ENCODE peak calls at places on chromosomes 1 and 21, in nine cellular contexts. F, I, Q, S, J, L, U, V and Y are unnamed samples.

GRCh38 chr1:111476761-111477309 is 3.1 kb downstream of the C1orf162 start:
- DNase-seq in F (no peak), I (no peak), Q (no peak), S (no peak), J (no peak), L (no peak), U (no peak), V (no peak), Y (no peak)

GRCh38 chr1:182783068-182783467 is 6.5 kb upstream of the NPL start:
- DNase-seq in F (no peak), I (no peak), Q (no peak), S (no peak), J (no peak), L (no peak), U (no peak), V (no peak), Y (no peak)

GRCh38 chr1:54371936-54372385 is 34.2 kb downstream of the SSBP3 start:
- DNase-seq in F (no peak), I (no peak), Q (no peak), S (no peak), J (no peak), L (no peak), U (no peak), V (no peak), Y (no peak)

GRCh38 chr1:29453502-29454240 is 217.3 kb downstream of the PTPRU start:
- DNase-seq in F (peak; percentile 76), I (no peak), Q (peak; percentile 58), S (peak; percentile 43), J (no peak), L (no peak), U (peak; percentile 53), V (peak; percentile 29), Y (peak; percentile 9)

GRCh38 chr1:224357626-224358124 is 996 bp downstream of the CNIH4 start:
- DNase-seq in F (peak; percentile 78), I (no peak), Q (peak; percentile 29), S (peak; percentile 45), J (no peak), L (no peak), U (peak; percentile 81), V (no peak), Y (no peak)

GRCh38 chr1:63326473-63327380 is 4.4 kb downstream of the FOXD3 start:
- DNase-seq in F (no peak), I (no peak), Q (no peak), S (no peak), J (no peak), L (no peak), U (no peak), V (no peak), Y (no peak)

GRCh38 chr1:67557731-67558448 is 127.1 kb upstream of the GADD45A start:
- DNase-seq in F (peak; percentile 43), I (no peak), Q (no peak), S (no peak), J (no peak), L (no peak), U (no peak), V (no peak), Y (no peak)

GRCh38 chr1:226644541-226645176 is 94.4 kb downstream of the ITPKB start:
- DNase-seq in F (no peak), I (peak; percentile 8), Q (no peak), S (no peak), J (no peak), L (no peak), U (no peak), V (no peak), Y (no peak)

GRCh38 chr1:3745590-3746381 is 6.5 kb upstream of the CCDC27 start:
- DNase-seq in F (no peak), I (no peak), Q (no peak), S (no peak), J (no peak), L (no peak), U (no peak), V (no peak), Y (no peak)

GRCh38 chr1:81706650-81707435 is 93.9 kb upstream of the ADGRL2 start:
- DNase-seq in F (peak; percentile 22), I (no peak), Q (no peak), S (peak; percentile 83), J (no peak), L (no peak), U (peak; percentile 85), V (no peak), Y (no peak)

GRCh38 chr1:100538935-100539835 is 1.2 kb downstream of the GPR88 start:
- DNase-seq in F (no peak), I (peak; percentile 19), Q (peak; percentile 7), S (no peak), J (no peak), L (peak; percentile 37), U (no peak), V (no peak), Y (no peak)

GRCh38 chr21:34020005-34020847 is 53.2 kb upstream of the MRPS6 start:
- DNase-seq in F (no peak), I (no peak), Q (peak; percentile 6), S (no peak), J (no peak), L (no peak), U (no peak), V (no peak), Y (no peak)

GRCh38 chr21:34023691-34024381 is 49.5 kb upstream of the MRPS6 start:
- DNase-seq in F (no peak), I (no peak), Q (no peak), S (no peak), J (no peak), L (no peak), U (no peak), V (no peak), Y (no peak)

GRCh38 chr21:34022557-34023335 is 50.6 kb upstream of the MRPS6 start:
- DNase-seq in F (no peak), I (no peak), Q (no peak), S (no peak), J (no peak), L (no peak), U (no peak), V (no peak), Y (no peak)

GRCh38 chr21:34020934-34021553 is 52.3 kb upstream of the MRPS6 start:
- DNase-seq in F (no peak), I (no peak), Q (no peak), S (no peak), J (no peak), L (no peak), U (no peak), V (no peak), Y (no peak)

DNA sequence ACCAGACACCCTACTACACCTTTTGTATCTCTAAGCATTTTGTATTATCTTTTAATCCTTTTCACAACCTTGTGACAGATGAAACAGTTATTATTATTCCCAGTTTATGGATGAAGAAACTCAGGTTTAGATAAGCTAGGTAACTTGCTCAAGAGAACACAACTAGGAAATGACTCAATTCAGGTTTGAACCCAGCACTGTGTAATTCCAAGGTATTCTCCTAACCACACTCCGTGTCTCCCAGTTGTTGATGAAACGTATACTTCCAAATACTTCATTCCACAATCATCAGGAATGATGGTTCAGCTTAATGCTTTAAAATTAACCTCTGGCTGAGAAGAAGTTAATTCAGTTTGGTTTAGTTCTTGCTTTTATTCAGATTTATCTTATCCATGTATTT is 51.7 kb upstream of the MRPS6 start:
- DNase-seq in F (no peak), I (no peak), Q (no peak), S (peak; percentile 44), J (no peak), L (no peak), U (no peak), V (no peak), Y (no peak)
- TF ChIP-seq CTCF in F (no peak), I (no peak), Q (no peak), S (no peak), J (no peak), L (no peak), U (no peak), V (no peak), Y (no peak)

DNA sequence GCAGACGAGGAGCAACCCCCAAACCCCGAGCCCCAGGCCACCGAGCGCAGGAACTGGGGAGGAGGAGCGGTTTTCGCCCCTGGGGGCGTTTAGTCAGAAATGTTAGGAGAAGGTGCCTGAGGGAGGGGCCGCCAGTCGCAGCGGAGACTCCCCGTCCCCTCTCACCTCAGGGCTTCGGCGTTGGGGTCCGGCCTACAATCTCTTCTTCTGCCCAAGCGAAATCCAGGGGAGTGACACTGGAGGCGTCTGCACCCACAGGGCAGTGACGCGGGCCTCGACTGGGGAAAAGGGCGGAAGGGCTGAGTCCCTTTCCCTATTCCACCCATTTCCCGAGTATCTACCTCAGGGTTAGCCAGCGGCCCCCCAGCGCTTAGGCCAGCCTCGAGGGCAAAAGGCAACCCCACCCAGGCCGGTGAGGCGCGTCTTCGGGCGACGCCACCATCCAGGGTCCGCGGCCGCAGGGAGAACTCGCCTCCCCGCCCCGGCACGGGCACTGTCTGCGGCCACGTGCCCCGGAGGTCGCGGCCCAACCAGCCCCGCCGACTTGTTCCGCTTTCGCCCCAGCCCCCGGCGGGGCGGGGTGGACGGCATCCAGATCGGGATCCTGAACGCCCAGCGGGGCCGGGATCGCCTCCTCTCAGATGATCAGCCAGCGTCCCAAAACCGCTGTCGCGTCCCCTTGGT is 118.7 kb upstream of the BARHL2 start:
- DNase-seq in F (no peak), I (no peak), Q (no peak), S (no peak), J (no peak), L (no peak), U (no peak), V (no peak), Y (no peak)
- H3K4me3 ChIP-seq in F (no peak overlapping the region), I (peak overlapping the region; percentile 69), Q (no peak overlapping the region), S (no peak overlapping the region), J (peak overlapping the region; percentile 26), L (peak overlapping the region; percentile 36), U (peak overlapping the region; percentile 27), V (no peak overlapping the region), Y (no peak overlapping the region)

GRCh38 chr1:17696417-17697301 is 58.5 kb upstream of the ACTL8 start:
- DNase-seq in F (peak; percentile 87), I (no peak), Q (peak; percentile 59), S (peak; percentile 29), J (no peak), L (no peak), U (peak; percentile 62), V (peak; percentile 36), Y (peak; percentile 7)
- TF ChIP-seq CTCF in F (peak; percentile 73), I (peak; percentile 52), Q (peak; percentile 48), S (peak; percentile 37), J (no peak), L (no peak), U (peak; percentile 44), V (peak; percentile 53), Y (peak; percentile 58)

DNA sequence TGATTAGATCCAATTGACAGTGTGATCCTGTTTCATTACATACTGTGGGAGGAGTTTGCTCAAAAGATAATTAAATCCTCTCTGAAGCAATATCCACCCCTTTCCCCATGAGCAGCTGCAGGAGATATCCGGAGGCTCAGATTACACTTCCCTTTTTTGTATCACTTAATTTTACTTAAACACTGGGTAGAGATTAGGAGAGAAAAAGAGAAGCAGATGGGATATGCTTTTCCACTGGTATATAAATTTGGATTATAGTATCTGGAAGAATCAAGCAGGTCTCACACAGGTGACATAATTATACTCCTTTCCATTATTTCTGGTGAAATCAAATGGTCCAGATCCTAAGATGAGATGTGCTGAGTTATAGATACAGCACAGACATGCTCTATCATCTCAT is 333.4 kb upstream of the ZRANB2 start:
- DNase-seq in F (no peak), I (no peak), Q (no peak), S (no peak), J (no peak), L (no peak), U (peak; percentile 27), V (no peak), Y (no peak)
- H3K4me3 ChIP-seq in F (no peak overlapping the region), I (no peak overlapping the region), Q (no peak overlapping the region), S (no peak overlapping the region), J (no peak overlapping the region), L (no peak overlapping the region), U (no peak overlapping the region), V (no peak overlapping the region), Y (no peak overlapping the region)

GRCh38 chr1:116679091-116679827 is 11.7 kb upstream of the IGSF3 start:
- DNase-seq in F (no peak), I (no peak), Q (no peak), S (no peak), J (no peak), L (no peak), U (no peak), V (no peak), Y (no peak)
- TF ChIP-seq CTCF in F (peak; percentile 20), I (no peak), Q (no peak), S (no peak), J (no peak), L (no peak), U (no peak), V (peak; percentile 9), Y (no peak)